ENCODE peak calls at places on chromosome 12, in five cellular contexts. O is HFFc6, B is mucosa of descending colon, D is endothelial cell, T is AG09309. N is an unnamed sample.

GRCh38 chr12:65229441-65229840 is 49.0 kb upstream of the MSRB3 start:
- DNase-seq in O (peak; percentile 70), B (no peak), D (no peak), T (peak; percentile 8), N (no peak)

GRCh38 chr12:11943919-11944318 is 126.8 kb upstream of the BCL2L14 start:
- DNase-seq in O (no peak), B (no peak), D (no peak), T (no peak), N (no peak)

GRCh38 chr12:21428241-21428640 is 9.2 kb upstream of the PYROXD1 start:
- DNase-seq in O (peak; percentile 48), B (no peak), D (no peak), T (no peak), N (no peak)

GRCh38 chr12:52442600-52443061 is 8.5 kb upstream of the KRT75 start:
- DNase-seq in O (peak; percentile 69), B (no peak), D (no peak), T (peak; percentile 59), N (no peak)

GRCh38 chr12:121117226-121117777 is 15.4 kb upstream of the P2RX7 start:
- DNase-seq in O (no peak), B (no peak), D (no peak), T (no peak), N (no peak)

GRCh38 chr12:26566670-26567069 is 266.3 kb downstream of the ITPR2 start:
- DNase-seq in O (no peak), B (no peak), D (no peak), T (peak; percentile 2), N (no peak)

GRCh38 chr12:116360579-116361403 is 83.3 kb upstream of the MED13L start:
- DNase-seq in O (no peak), B (no peak), D (no peak), T (no peak), N (no peak)

GRCh38 chr12:116133149-116133548 is 144.3 kb downstream of the MED13L start:
- DNase-seq in O (no peak), B (no peak), D (no peak), T (no peak), N (no peak)

GRCh38 chr12:47636908-47637780 is 68.7 kb downstream of the RPAP3 start:
- DNase-seq in O (peak; percentile 1), B (peak; percentile 47), D (no peak), T (no peak), N (no peak)
- TF ChIP-seq CTCF in O (peak; percentile 86), B (no peak), D (peak; percentile 62), T (peak; percentile 55), N (no peak)

GRCh38 chr12:53599579-53599978 is 26.6 kb downstream of the ATF7 start:
- DNase-seq in O (no peak), B (no peak), D (no peak), T (no peak), N (no peak)
- TF ChIP-seq CTCF in O (peak; percentile 50), B (no peak), D (no peak), T (no peak), N (no peak)

DNA sequence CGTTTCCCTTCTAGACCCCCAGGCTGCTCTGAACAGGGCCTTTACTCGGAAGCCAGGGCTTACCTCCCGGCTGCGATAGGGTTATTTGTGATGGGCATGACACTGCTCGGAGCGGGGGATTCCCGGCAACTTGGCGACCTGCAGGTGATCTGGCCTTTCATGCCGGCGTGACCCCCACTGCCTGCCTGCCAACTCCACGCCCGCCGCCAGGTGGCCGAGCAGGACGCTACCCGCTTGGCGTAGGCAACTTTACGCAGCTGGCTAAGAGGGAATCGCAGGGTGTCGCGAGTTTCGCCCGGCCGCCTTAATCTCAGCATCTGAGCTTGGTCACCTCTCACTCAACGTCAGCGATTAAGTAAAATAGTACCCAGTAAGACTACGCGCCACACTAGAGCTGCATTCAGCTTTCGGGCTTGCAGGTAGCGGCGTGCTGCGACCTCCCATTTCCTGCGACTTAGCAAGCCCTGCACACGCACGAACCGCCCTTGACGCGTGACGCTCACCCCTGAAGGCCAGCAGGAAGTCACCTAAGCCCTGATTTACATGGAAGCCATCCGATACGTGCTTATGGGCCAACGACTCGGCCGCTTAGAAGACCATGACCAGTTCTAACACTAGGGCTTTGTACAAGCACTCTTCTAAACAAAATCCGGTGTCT is 33.3 kb downstream of the WBP11 start:
- DNase-seq in O (peak; percentile 71), B (peak; percentile 90), D (peak; percentile 88), T (peak; percentile 11), N (peak; percentile 91)
- TF ChIP-seq CTCF in O (peak; percentile 85), B (peak; percentile 83), D (peak; percentile 79), T (peak; percentile 78), N (no peak)

GRCh38 chr12:38142974-38143373 is 173.6 kb upstream of the ALG10B start:
- DNase-seq in O (no peak), B (peak; percentile 5), D (no peak), T (no peak), N (no peak)
- TF ChIP-seq CTCF in O (peak; percentile 34), B (no peak), D (no peak), T (no peak), N (no peak)

GRCh38 chr12:112847708-112848337 is 56.3 kb downstream of the RPH3A start:
- DNase-seq in O (no peak), B (no peak), D (no peak), T (no peak), N (no peak)

GRCh38 chr12:112843272-112843671 is 51.7 kb downstream of the RPH3A start:
- DNase-seq in O (no peak), B (no peak), D (no peak), T (no peak), N (no peak)

GRCh38 chr12:112846619-112847018 is 55.1 kb downstream of the RPH3A start:
- DNase-seq in O (no peak), B (no peak), D (no peak), T (no peak), N (no peak)

GRCh38 chr12:112842441-112842840 is 50.9 kb downstream of the RPH3A start:
- DNase-seq in O (no peak), B (no peak), D (no peak), T (no peak), N (no peak)

DNA sequence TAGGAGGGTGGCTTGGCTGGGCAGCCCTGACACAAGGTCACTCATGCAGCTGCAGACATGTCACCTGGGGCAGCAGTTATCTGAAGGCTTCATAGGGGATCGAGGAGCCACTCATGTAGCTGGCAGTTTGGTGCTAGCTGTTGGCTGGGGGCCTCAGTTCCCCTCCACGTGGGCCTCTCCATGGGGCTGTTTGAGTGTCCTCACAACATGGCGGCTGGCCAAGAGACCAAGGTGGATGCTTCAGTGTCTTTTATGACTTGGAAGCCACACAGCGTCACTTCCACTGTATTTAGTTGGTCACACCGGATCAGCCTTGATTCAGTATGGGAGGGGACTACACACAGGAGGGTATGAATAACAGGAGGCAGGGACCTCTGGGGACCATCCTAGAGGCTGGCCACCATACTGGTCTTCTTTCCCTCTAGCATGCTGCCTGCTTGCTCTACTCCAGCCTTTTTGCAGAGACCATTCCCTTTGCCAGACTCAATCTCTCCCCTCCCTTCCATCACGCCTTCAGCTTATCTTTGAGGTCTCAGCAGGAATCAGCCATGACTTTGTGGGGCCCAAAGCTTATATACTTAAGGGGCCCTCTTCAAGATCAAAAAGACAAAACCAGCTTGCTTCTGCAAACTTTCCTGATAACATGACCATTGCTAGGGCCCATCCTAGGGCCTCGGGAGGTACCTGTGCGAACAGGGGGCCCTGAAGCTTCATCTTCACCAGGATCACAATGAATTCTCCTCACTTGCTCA is 53.4 kb downstream of the RPH3A start:
- DNase-seq in O (no peak), B (no peak), D (no peak), T (no peak), N (no peak)
- TF ChIP-seq CTCF in O (no peak), B (no peak), D (no peak), T (no peak), N (no peak)

GRCh38 chr12:90062799-90063198 is 354.2 kb upstream of the ATP2B1 start:
- DNase-seq in O (no peak), B (no peak), D (no peak), T (no peak), N (no peak)
- TF ChIP-seq CTCF in O (no peak), B (no peak), D (no peak), T (no peak), N (no peak)

GRCh38 chr12:124273630-124274029 is 21.3 kb upstream of the RFLNA start:
- DNase-seq in O (peak; percentile 37), B (no peak), D (peak; percentile 40), T (no peak), N (no peak)
- TF ChIP-seq CTCF in O (peak; percentile 56), B (no peak), D (peak; percentile 42), T (peak; percentile 27), N (no peak)

DNA sequence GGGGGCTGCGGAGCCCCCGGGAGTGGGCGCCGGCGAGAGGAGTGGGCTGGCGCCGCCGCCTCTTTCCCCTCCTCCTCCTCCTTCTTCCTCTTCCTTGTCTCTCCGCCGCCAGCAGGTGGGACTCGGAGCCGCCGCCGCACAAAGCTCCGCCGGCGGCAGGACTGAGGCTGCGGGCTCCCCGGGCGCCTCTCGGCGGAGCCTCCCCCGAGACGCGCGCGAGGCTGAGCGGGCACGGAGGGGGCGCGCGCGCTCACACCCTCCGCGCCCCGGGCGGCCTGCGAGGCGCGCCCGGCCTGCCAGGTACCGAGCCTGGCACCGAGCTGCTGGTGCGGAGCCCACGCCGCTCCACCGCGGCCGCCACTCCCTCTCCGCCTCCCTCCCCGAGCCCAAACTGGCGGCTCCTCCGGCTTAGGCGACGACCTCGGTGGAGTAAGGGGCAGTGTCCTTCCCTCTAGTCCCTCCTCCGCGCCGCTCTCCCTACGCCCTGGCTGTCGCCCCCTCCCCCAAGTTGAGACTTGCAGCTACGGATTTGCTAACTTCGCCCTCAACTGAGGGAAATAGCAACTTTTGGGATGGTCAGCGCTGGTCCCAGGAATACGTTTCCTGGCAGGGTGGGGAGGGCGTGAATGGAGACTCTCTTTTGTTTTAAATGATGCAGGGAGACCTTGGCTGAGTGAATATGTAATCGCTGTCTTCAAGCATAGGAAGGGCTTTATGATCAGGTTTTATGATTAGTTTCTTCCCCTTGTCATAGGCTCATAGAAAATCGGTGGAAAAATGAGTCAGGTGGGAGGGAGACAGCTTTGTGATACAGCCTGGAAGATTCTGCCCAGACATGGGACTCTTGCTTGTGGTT is 199.5 kb upstream of the CAND1 start:
- DNase-seq in O (no peak), B (peak; percentile 41), D (peak; percentile 57), T (no peak), N (peak; percentile 18)
- TF ChIP-seq CTCF in O (no peak), B (no peak), D (no peak), T (no peak), N (no peak)

GRCh38 chr12:75622492-75622891 is 111.1 kb upstream of the KRR1 start:
- DNase-seq in O (no peak), B (no peak), D (no peak), T (no peak), N (no peak)

GRCh38 chr12:75628916-75629315 is 117.5 kb upstream of the KRR1 start:
- DNase-seq in O (no peak), B (no peak), D (no peak), T (no peak), N (no peak)

GRCh38 chr12:75628511-75628910 is 117.1 kb upstream of the KRR1 start:
- DNase-seq in O (no peak), B (no peak), D (no peak), T (no peak), N (no peak)

GRCh38 chr12:75623631-75624118 is 112.3 kb upstream of the KRR1 start:
- DNase-seq in O (peak; percentile 53), B (no peak), D (no peak), T (no peak), N (no peak)
- TF ChIP-seq CTCF in O (peak; percentile 71), B (no peak), D (no peak), T (peak; percentile 49), N (no peak)

N was measured in activated B cell treated with CpG ODN at 0.5 μM for 24 hours.